ENCODE peak calls at places on chromosomes 2 and 18, in seven cellular contexts. One of them, this sample, is unnamed.
A peak's percentile ranks its signal among the peaks of the same experiment; 100 is the strongest.

GRCh38 chr18:67770520-67770919 is 254.0 kb upstream of the DSEL start:
- DNase-seq in GM23248: no peak
- DNase-seq in sigmoid colon: no peak
- DNase-seq in breast epithelium: no peak
- DNase-seq in HuH-7.5: no peak
- DNase-seq in chondrocyte: no peak
- DNase-seq in NCI-H2081: no peak
- DNase-seq in this sample: no peak

GRCh38 chr2:140457483-140457882 is 1673.3 kb downstream of the LRP1B start:
- DNase-seq in NCI-H2081: no peak
- DNase-seq in chondrocyte: no peak
- DNase-seq in GM23248: no peak
- DNase-seq in sigmoid colon: no peak
- DNase-seq in HuH-7.5: no peak
- DNase-seq in breast epithelium: no peak
- DNase-seq in this sample: no peak

GRCh38 chr2:48530033-48530804 is at the start of gene STON1:
- DNase-seq in GM23248: peak; percentile 64
- DNase-seq in chondrocyte: no peak
- DNase-seq in breast epithelium: no peak
- DNase-seq in sigmoid colon: peak; percentile 88
- DNase-seq in NCI-H2081: peak; percentile 12
- DNase-seq in HuH-7.5: peak; percentile 41
- DNase-seq in this sample: peak; percentile 32

GRCh38 chr2:3488768-3489448 is 30.4 kb downstream of the ADI1 start:
- DNase-seq in chondrocyte: peak; percentile 84
- DNase-seq in GM23248: no peak
- DNase-seq in NCI-H2081: no peak
- DNase-seq in sigmoid colon: peak; percentile 59
- DNase-seq in breast epithelium: no peak
- DNase-seq in HuH-7.5: no peak
- DNase-seq in this sample: no peak

GRCh38 chr18:49274188-49274714 is 186.2 kb downstream of the DYM start:
- DNase-seq in chondrocyte: no peak
- DNase-seq in HuH-7.5: no peak
- DNase-seq in sigmoid colon: no peak
- DNase-seq in breast epithelium: no peak
- DNase-seq in NCI-H2081: no peak
- DNase-seq in GM23248: peak; percentile 42
- DNase-seq in this sample: no peak

GRCh38 chr2:64448069-64448468 is 5.9 kb upstream of the LGALSL start:
- DNase-seq in NCI-H2081: peak; percentile 16
- DNase-seq in GM23248: no peak
- DNase-seq in sigmoid colon: no peak
- DNase-seq in HuH-7.5: no peak
- DNase-seq in breast epithelium: no peak
- DNase-seq in chondrocyte: no peak
- DNase-seq in this sample: no peak

GRCh38 chr18:45547910-45548309 is 67.4 kb upstream of the SLC14A2 start:
- DNase-seq in GM23248: no peak
- DNase-seq in NCI-H2081: no peak
- DNase-seq in HuH-7.5: no peak
- DNase-seq in breast epithelium: no peak
- DNase-seq in sigmoid colon: no peak
- DNase-seq in chondrocyte: no peak
- DNase-seq in this sample: no peak

GRCh38 chr2:239966029-239966847 is 58.9 kb downstream of the NDUFA10 start:
- DNase-seq in chondrocyte: no peak
- DNase-seq in GM23248: peak; percentile 28
- DNase-seq in breast epithelium: no peak
- DNase-seq in NCI-H2081: no peak
- DNase-seq in sigmoid colon: no peak
- DNase-seq in HuH-7.5: no peak
- DNase-seq in this sample: no peak

GRCh38 chr2:171706152-171706803 is 19.0 kb downstream of the DYNC1I2 start:
- DNase-seq in HuH-7.5: no peak
- DNase-seq in breast epithelium: no peak
- DNase-seq in GM23248: peak; percentile 56
- DNase-seq in NCI-H2081: peak; percentile 38
- DNase-seq in chondrocyte: no peak
- DNase-seq in sigmoid colon: no peak
- DNase-seq in this sample: peak; percentile 13

GRCh38 chr2:174529916-174530315 is 43.1 kb upstream of the GPR155 start:
- DNase-seq in breast epithelium: no peak
- DNase-seq in NCI-H2081: no peak
- DNase-seq in HuH-7.5: no peak
- DNase-seq in GM23248: no peak
- DNase-seq in chondrocyte: no peak
- DNase-seq in sigmoid colon: no peak
- DNase-seq in this sample: no peak

GRCh38 chr2:197255550-197255949 is 55.0 kb downstream of the ANKRD44 start:
- DNase-seq in NCI-H2081: no peak
- DNase-seq in chondrocyte: no peak
- DNase-seq in GM23248: peak; percentile 78
- DNase-seq in sigmoid colon: peak; percentile 88
- DNase-seq in breast epithelium: no peak
- DNase-seq in HuH-7.5: no peak
- DNase-seq in this sample: no peak

GRCh38 chr2:237858294-237859081 is 935 bp upstream of the RAMP1 start:
- DNase-seq in NCI-H2081: peak; percentile 35
- DNase-seq in breast epithelium: peak; percentile 60
- DNase-seq in sigmoid colon: peak; percentile 92
- DNase-seq in HuH-7.5: peak; percentile 86
- DNase-seq in GM23248: peak; percentile 90
- DNase-seq in chondrocyte: no peak
- DNase-seq in this sample: peak; percentile 72

GRCh38 chr18:79485788-79486355 is 90.1 kb downstream of the NFATC1 start:
- DNase-seq in HuH-7.5: no peak
- DNase-seq in chondrocyte: peak; percentile 62
- DNase-seq in breast epithelium: no peak
- DNase-seq in sigmoid colon: peak; percentile 67
- DNase-seq in GM23248: peak; percentile 95
- DNase-seq in NCI-H2081: no peak
- DNase-seq in this sample: no peak

GRCh38 chr2:175414872-175415487 is 233.5 kb upstream of the ATP5MC3 start:
- DNase-seq in NCI-H2081: peak; percentile 63
- DNase-seq in GM23248: peak; percentile 67
- DNase-seq in HuH-7.5: peak; percentile 40
- DNase-seq in breast epithelium: peak; percentile 41
- DNase-seq in sigmoid colon: peak; percentile 71
- DNase-seq in chondrocyte: no peak
- DNase-seq in this sample: peak; percentile 59

GRCh38 chr18:56873441-56874140 is 222.4 kb downstream of the WDR7 start:
- DNase-seq in sigmoid colon: no peak
- DNase-seq in GM23248: no peak
- DNase-seq in breast epithelium: no peak
- DNase-seq in chondrocyte: no peak
- DNase-seq in HuH-7.5: no peak
- DNase-seq in NCI-H2081: peak; percentile 35
- DNase-seq in this sample: no peak

GRCh38 chr2:234953116-234954031 is 1.6 kb downstream of the SH3BP4 start:
- DNase-seq in breast epithelium: peak; percentile 52
- DNase-seq in HuH-7.5: no peak
- DNase-seq in chondrocyte: no peak
- DNase-seq in sigmoid colon: peak; percentile 53
- DNase-seq in GM23248: peak; percentile 70
- DNase-seq in NCI-H2081: no peak
- DNase-seq in this sample: no peak

GRCh38 chr2:148614332-148615049 is 30.1 kb upstream of the EPC2 start:
- DNase-seq in sigmoid colon: no peak
- DNase-seq in chondrocyte: no peak
- DNase-seq in GM23248: peak; percentile 38
- DNase-seq in NCI-H2081: no peak
- DNase-seq in HuH-7.5: no peak
- DNase-seq in breast epithelium: peak; percentile 40
- DNase-seq in this sample: peak; percentile 36

GRCh38 chr2:235468978-235469694 is 24.7 kb upstream of the AGAP1 start:
- DNase-seq in GM23248: peak; percentile 97
- DNase-seq in HuH-7.5: no peak
- DNase-seq in chondrocyte: no peak
- DNase-seq in sigmoid colon: peak; percentile 69
- DNase-seq in breast epithelium: peak; percentile 31
- DNase-seq in NCI-H2081: peak; percentile 16
- DNase-seq in this sample: peak; percentile 78

GRCh38 chr2:84900951-84901350 is 4.5 kb upstream of the TMSB10 start:
- DNase-seq in breast epithelium: no peak
- DNase-seq in chondrocyte: no peak
- DNase-seq in HuH-7.5: no peak
- DNase-seq in NCI-H2081: no peak
- DNase-seq in sigmoid colon: no peak
- DNase-seq in GM23248: no peak
- DNase-seq in this sample: no peak

GRCh38 chr18:21489119-21489750 is 111.3 kb downstream of the ESCO1 start:
- DNase-seq in NCI-H2081: peak; percentile 56
- DNase-seq in HuH-7.5: peak; percentile 84
- DNase-seq in chondrocyte: no peak
- DNase-seq in breast epithelium: no peak
- DNase-seq in GM23248: peak; percentile 67
- DNase-seq in sigmoid colon: no peak
- DNase-seq in this sample: peak; percentile 60

This sample was measured in A549.